ENCODE peak calls at places on chromosomes 1 and 21, in nine cellular contexts. One of them, this sample, is unnamed.

GRCh38 chr21:17725339-17725738 is 93.8 kb downstream of the C21orf91 start:
- DNase-seq in testis: no peak
- DNase-seq in transverse colon: no peak
- DNase-seq in WERI-Rb-1: no peak
- DNase-seq in hepatocyte: peak
- DNase-seq in brain microvascular endothelial cell: no peak
- DNase-seq in left ventricle myocardium inferior: no peak
- DNase-seq in fibroblast of lung: no peak
- DNase-seq in cardiac muscle cell: no peak
- DNase-seq in this sample: no peak

GRCh38 chr21:29639366-29640232 is 300.2 kb downstream of the GRIK1 start:
- DNase-seq in testis: no peak
- DNase-seq in transverse colon: no peak
- DNase-seq in WERI-Rb-1: no peak
- DNase-seq in hepatocyte: no peak
- DNase-seq in brain microvascular endothelial cell: no peak
- DNase-seq in left ventricle myocardium inferior: no peak
- DNase-seq in fibroblast of lung: no peak
- DNase-seq in cardiac muscle cell: no peak
- DNase-seq in this sample: no peak

GRCh38 chr1:39501666-39502065 is 10.2 kb downstream of the BMP8A start:
- DNase-seq in testis: no peak
- DNase-seq in transverse colon: no peak
- DNase-seq in WERI-Rb-1: no peak
- DNase-seq in hepatocyte: no peak
- DNase-seq in brain microvascular endothelial cell: no peak
- DNase-seq in left ventricle myocardium inferior: no peak
- DNase-seq in fibroblast of lung: peak
- DNase-seq in cardiac muscle cell: peak
- DNase-seq in this sample: no peak

GRCh38 chr1:193539731-193540459 is 353.5 kb upstream of the B3GALT2 start:
- DNase-seq in testis: no peak
- DNase-seq in transverse colon: peak
- DNase-seq in WERI-Rb-1: no peak
- DNase-seq in hepatocyte: no peak
- DNase-seq in brain microvascular endothelial cell: no peak
- DNase-seq in left ventricle myocardium inferior: no peak
- DNase-seq in fibroblast of lung: no peak
- DNase-seq in cardiac muscle cell: no peak
- DNase-seq in this sample: no peak

GRCh38 chr1:211068976-211069375 is 65.0 kb downstream of the KCNH1 start:
- DNase-seq in testis: no peak
- DNase-seq in transverse colon: no peak
- DNase-seq in WERI-Rb-1: no peak
- DNase-seq in hepatocyte: no peak
- DNase-seq in brain microvascular endothelial cell: no peak
- DNase-seq in left ventricle myocardium inferior: no peak
- DNase-seq in fibroblast of lung: no peak
- DNase-seq in cardiac muscle cell: no peak
- DNase-seq in this sample: no peak

GRCh38 chr1:217620814-217621213 is 10.1 kb downstream of the GPATCH2 start:
- DNase-seq in testis: no peak
- DNase-seq in transverse colon: no peak
- DNase-seq in WERI-Rb-1: no peak
- DNase-seq in hepatocyte: no peak
- DNase-seq in brain microvascular endothelial cell: no peak
- DNase-seq in left ventricle myocardium inferior: no peak
- DNase-seq in fibroblast of lung: no peak
- DNase-seq in cardiac muscle cell: no peak
- DNase-seq in this sample: no peak

GRCh38 chr1:184296466-184297243 is 90.2 kb upstream of the C1orf21 start:
- DNase-seq in testis: peak
- DNase-seq in transverse colon: peak
- DNase-seq in WERI-Rb-1: peak
- DNase-seq in hepatocyte: peak
- DNase-seq in brain microvascular endothelial cell: peak
- DNase-seq in left ventricle myocardium inferior: peak
- DNase-seq in fibroblast of lung: peak
- DNase-seq in cardiac muscle cell: peak
- DNase-seq in this sample: peak

GRCh38 chr1:160953030-160953429 is 1.6 kb downstream of the ITLN2 start:
- DNase-seq in testis: no peak
- DNase-seq in transverse colon: no peak
- DNase-seq in WERI-Rb-1: no peak
- DNase-seq in hepatocyte: no peak
- DNase-seq in brain microvascular endothelial cell: no peak
- DNase-seq in left ventricle myocardium inferior: no peak
- DNase-seq in fibroblast of lung: no peak
- DNase-seq in cardiac muscle cell: peak
- DNase-seq in this sample: no peak

GRCh38 chr1:185917646-185918045 is 183.5 kb downstream of the HMCN1 start:
- DNase-seq in testis: no peak
- DNase-seq in transverse colon: no peak
- DNase-seq in WERI-Rb-1: no peak
- DNase-seq in hepatocyte: peak
- DNase-seq in brain microvascular endothelial cell: peak
- DNase-seq in left ventricle myocardium inferior: no peak
- DNase-seq in fibroblast of lung: peak
- DNase-seq in cardiac muscle cell: peak
- DNase-seq in this sample: no peak

GRCh38 chr1:116463730-116464129 is 90.7 kb downstream of the ATP1A1 start:
- DNase-seq in testis: no peak
- DNase-seq in transverse colon: no peak
- DNase-seq in WERI-Rb-1: no peak
- DNase-seq in hepatocyte: no peak
- DNase-seq in brain microvascular endothelial cell: no peak
- DNase-seq in left ventricle myocardium inferior: no peak
- DNase-seq in fibroblast of lung: no peak
- DNase-seq in cardiac muscle cell: no peak
- DNase-seq in this sample: no peak

GRCh38 chr1:241749041-241749798 is 97.1 kb downstream of the WDR64 start:
- DNase-seq in testis: no peak
- DNase-seq in transverse colon: no peak
- DNase-seq in WERI-Rb-1: no peak
- DNase-seq in hepatocyte: no peak
- DNase-seq in brain microvascular endothelial cell: no peak
- DNase-seq in left ventricle myocardium inferior: no peak
- DNase-seq in fibroblast of lung: peak
- DNase-seq in cardiac muscle cell: peak
- DNase-seq in this sample: no peak

GRCh38 chr1:44559361-44559760 is 114.9 kb downstream of the TMEM53 start:
- DNase-seq in testis: no peak
- DNase-seq in transverse colon: no peak
- DNase-seq in WERI-Rb-1: peak
- DNase-seq in hepatocyte: no peak
- DNase-seq in brain microvascular endothelial cell: no peak
- DNase-seq in left ventricle myocardium inferior: no peak
- DNase-seq in fibroblast of lung: no peak
- DNase-seq in cardiac muscle cell: no peak
- DNase-seq in this sample: no peak

GRCh38 chr1:241636291-241636690 is 3.9 kb downstream of the CHML start:
- DNase-seq in testis: no peak
- DNase-seq in transverse colon: no peak
- DNase-seq in WERI-Rb-1: no peak
- DNase-seq in hepatocyte: no peak
- DNase-seq in brain microvascular endothelial cell: no peak
- DNase-seq in left ventricle myocardium inferior: no peak
- DNase-seq in fibroblast of lung: peak
- DNase-seq in cardiac muscle cell: no peak
- DNase-seq in this sample: no peak

GRCh38 chr1:9597361-9598315 is 8.9 kb downstream of the TMEM201 start:
- DNase-seq in testis: no peak
- DNase-seq in transverse colon: no peak
- DNase-seq in WERI-Rb-1: no peak
- DNase-seq in hepatocyte: no peak
- DNase-seq in brain microvascular endothelial cell: no peak
- DNase-seq in left ventricle myocardium inferior: no peak
- DNase-seq in fibroblast of lung: no peak
- DNase-seq in cardiac muscle cell: no peak
- DNase-seq in this sample: no peak

GRCh38 chr21:38905751-38906150 is 100.0 kb downstream of the ETS2 start:
- DNase-seq in testis: no peak
- DNase-seq in transverse colon: no peak
- DNase-seq in WERI-Rb-1: no peak
- DNase-seq in hepatocyte: no peak
- DNase-seq in brain microvascular endothelial cell: no peak
- DNase-seq in left ventricle myocardium inferior: no peak
- DNase-seq in fibroblast of lung: no peak
- DNase-seq in cardiac muscle cell: no peak
- DNase-seq in this sample: no peak

GRCh38 chr1:153616144-153616884 is at the start of gene S100A14:
- DNase-seq in testis: no peak
- DNase-seq in transverse colon: peak
- DNase-seq in WERI-Rb-1: no peak
- DNase-seq in hepatocyte: peak
- DNase-seq in brain microvascular endothelial cell: no peak
- DNase-seq in left ventricle myocardium inferior: peak
- DNase-seq in fibroblast of lung: no peak
- DNase-seq in cardiac muscle cell: no peak
- DNase-seq in this sample: peak

GRCh38 chr1:156920233-156921052 is at the start of gene LRRC71:
- DNase-seq in testis: peak
- DNase-seq in transverse colon: peak
- DNase-seq in WERI-Rb-1: no peak
- DNase-seq in hepatocyte: peak
- DNase-seq in brain microvascular endothelial cell: peak
- DNase-seq in left ventricle myocardium inferior: peak
- DNase-seq in fibroblast of lung: peak
- DNase-seq in cardiac muscle cell: peak
- DNase-seq in this sample: peak

GRCh38 chr1:200041337-200042118 is 14.0 kb downstream of the NR5A2 start:
- DNase-seq in testis: no peak
- DNase-seq in transverse colon: no peak
- DNase-seq in WERI-Rb-1: no peak
- DNase-seq in hepatocyte: peak
- DNase-seq in brain microvascular endothelial cell: no peak
- DNase-seq in left ventricle myocardium inferior: no peak
- DNase-seq in fibroblast of lung: no peak
- DNase-seq in cardiac muscle cell: no peak
- DNase-seq in this sample: peak

DNA sequence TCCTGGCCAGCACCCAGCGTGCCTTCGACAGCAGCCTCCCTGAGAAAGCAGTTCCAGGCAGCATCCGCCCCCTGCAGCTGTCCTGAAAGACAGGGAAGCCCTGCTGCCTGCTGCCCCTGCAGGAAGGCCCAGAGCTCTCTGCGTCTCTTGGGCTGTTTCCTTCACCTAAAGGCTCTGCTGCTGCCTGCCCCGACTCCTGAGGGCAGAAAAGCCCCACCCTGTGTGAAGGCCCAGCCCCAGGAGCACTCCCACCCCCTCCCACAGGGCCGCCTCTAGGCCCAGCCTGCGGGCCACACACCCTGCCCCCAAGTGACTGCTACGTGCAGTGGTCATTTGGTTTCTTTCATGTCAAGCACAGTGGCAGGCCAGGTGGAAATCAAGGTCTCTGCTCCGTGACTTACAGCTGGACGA is 12.4 kb downstream of the RIPK4 start:
- DNase-seq in testis: no peak
- DNase-seq in transverse colon: no peak
- DNase-seq in WERI-Rb-1: no peak
- DNase-seq in hepatocyte: no peak
- DNase-seq in brain microvascular endothelial cell: no peak
- DNase-seq in left ventricle myocardium inferior: no peak
- DNase-seq in fibroblast of lung: no peak
- DNase-seq in cardiac muscle cell: no peak
- DNase-seq in this sample: no peak
- H3K27ac ChIP-seq in testis: no peak
- H3K27ac ChIP-seq in transverse colon: no peak
- H3K27ac ChIP-seq in WERI-Rb-1: no peak
- H3K27ac ChIP-seq in hepatocyte: no peak
- H3K27ac ChIP-seq in brain microvascular endothelial cell: no peak
- H3K27ac ChIP-seq in left ventricle myocardium inferior: no peak
- H3K27ac ChIP-seq in fibroblast of lung: no peak
- H3K27ac ChIP-seq in cardiac muscle cell: peak
- H3K27ac ChIP-seq in this sample: no peak

GRCh38 chr21:28078126-28078525 is 914.6 kb downstream of the LTN1 start:
- DNase-seq in testis: no peak
- DNase-seq in transverse colon: no peak
- DNase-seq in WERI-Rb-1: no peak
- DNase-seq in hepatocyte: no peak
- DNase-seq in brain microvascular endothelial cell: no peak
- DNase-seq in left ventricle myocardium inferior: no peak
- DNase-seq in fibroblast of lung: no peak
- DNase-seq in cardiac muscle cell: no peak
- DNase-seq in this sample: no peak

GRCh38 chr21:28086861-28087581 is 905.7 kb downstream of the LTN1 start:
- DNase-seq in testis: no peak
- DNase-seq in transverse colon: no peak
- DNase-seq in WERI-Rb-1: no peak
- DNase-seq in hepatocyte: no peak
- DNase-seq in brain microvascular endothelial cell: no peak
- DNase-seq in left ventricle myocardium inferior: no peak
- DNase-seq in fibroblast of lung: no peak
- DNase-seq in cardiac muscle cell: no peak
- DNase-seq in this sample: no peak

GRCh38 chr21:28084951-28085350 is 907.7 kb downstream of the LTN1 start:
- DNase-seq in testis: no peak
- DNase-seq in transverse colon: no peak
- DNase-seq in WERI-Rb-1: no peak
- DNase-seq in hepatocyte: no peak
- DNase-seq in brain microvascular endothelial cell: no peak
- DNase-seq in left ventricle myocardium inferior: no peak
- DNase-seq in fibroblast of lung: peak
- DNase-seq in cardiac muscle cell: no peak
- DNase-seq in this sample: no peak

GRCh38 chr21:28083350-28083749 is 909.3 kb downstream of the LTN1 start:
- DNase-seq in testis: no peak
- DNase-seq in transverse colon: no peak
- DNase-seq in WERI-Rb-1: no peak
- DNase-seq in hepatocyte: no peak
- DNase-seq in brain microvascular endothelial cell: no peak
- DNase-seq in left ventricle myocardium inferior: no peak
- DNase-seq in fibroblast of lung: no peak
- DNase-seq in cardiac muscle cell: no peak
- DNase-seq in this sample: no peak
- TF ChIP-seq CTCF in testis: no peak
- TF ChIP-seq CTCF in transverse colon: no peak
- TF ChIP-seq CTCF in WERI-Rb-1: no peak
- TF ChIP-seq CTCF in hepatocyte: no peak
- TF ChIP-seq CTCF in brain microvascular endothelial cell: no peak
- TF ChIP-seq CTCF in left ventricle myocardium inferior: no peak
- TF ChIP-seq CTCF in fibroblast of lung: no peak
- TF ChIP-seq CTCF in cardiac muscle cell: no peak
- TF ChIP-seq CTCF in this sample: no peak

GRCh38 chr1:151991663-151992344 is 1.9 kb downstream of the S100A10 start:
- DNase-seq in testis: no peak
- DNase-seq in transverse colon: no peak
- DNase-seq in WERI-Rb-1: no peak
- DNase-seq in hepatocyte: no peak
- DNase-seq in brain microvascular endothelial cell: no peak
- DNase-seq in left ventricle myocardium inferior: no peak
- DNase-seq in fibroblast of lung: no peak
- DNase-seq in cardiac muscle cell: no peak
- DNase-seq in this sample: no peak
- H3K27ac ChIP-seq in testis: peak
- H3K27ac ChIP-seq in transverse colon: peak
- H3K27ac ChIP-seq in WERI-Rb-1: no peak
- H3K27ac ChIP-seq in hepatocyte: peak
- H3K27ac ChIP-seq in brain microvascular endothelial cell: peak
- H3K27ac ChIP-seq in left ventricle myocardium inferior: peak
- H3K27ac ChIP-seq in fibroblast of lung: peak
- H3K27ac ChIP-seq in cardiac muscle cell: no peak
- H3K27ac ChIP-seq in this sample: peak

GRCh38 chr1:171850951-171851350 is 9.7 kb downstream of the DNM3 start:
- DNase-seq in testis: no peak
- DNase-seq in transverse colon: no peak
- DNase-seq in WERI-Rb-1: no peak
- DNase-seq in hepatocyte: peak
- DNase-seq in brain microvascular endothelial cell: no peak
- DNase-seq in left ventricle myocardium inferior: no peak
- DNase-seq in fibroblast of lung: no peak
- DNase-seq in cardiac muscle cell: no peak
- DNase-seq in this sample: peak
- TF ChIP-seq CTCF in testis: no peak
- TF ChIP-seq CTCF in transverse colon: no peak
- TF ChIP-seq CTCF in WERI-Rb-1: peak
- TF ChIP-seq CTCF in hepatocyte: peak
- TF ChIP-seq CTCF in brain microvascular endothelial cell: no peak
- TF ChIP-seq CTCF in left ventricle myocardium inferior: no peak
- TF ChIP-seq CTCF in fibroblast of lung: no peak
- TF ChIP-seq CTCF in cardiac muscle cell: no peak
- TF ChIP-seq CTCF in this sample: no peak